ENCODE peak calls at places on chromosome 18, in four cellular contexts. One of them, this sample, is unnamed.

GRCh38 chr18:79576686-79577351 is 102.8 kb upstream of the CTDP1 start:
- DNase-seq in GM12878: no peak
- DNase-seq in K562: no peak
- DNase-seq in H1: peak; percentile 40
- DNase-seq in this sample: no peak

GRCh38 chr18:35050638-35051287 is 9.6 kb downstream of the MAPRE2 start:
- DNase-seq in GM12878: no peak
- DNase-seq in K562: peak; percentile 42
- DNase-seq in H1: no peak
- DNase-seq in this sample: no peak

GRCh38 chr18:63472380-63472779 is 4.4 kb upstream of the SERPINB5 start:
- DNase-seq in GM12878: no peak
- DNase-seq in K562: no peak
- DNase-seq in H1: no peak
- DNase-seq in this sample: peak; percentile 18

GRCh38 chr18:77223653-77224052 is 26.0 kb upstream of the GALR1 start:
- DNase-seq in GM12878: no peak
- DNase-seq in K562: no peak
- DNase-seq in H1: no peak
- DNase-seq in this sample: no peak

GRCh38 chr18:79046522-79046921 is 22.7 kb upstream of the ATP9B start:
- DNase-seq in GM12878: no peak
- DNase-seq in K562: no peak
- DNase-seq in H1: no peak
- DNase-seq in this sample: no peak

GRCh38 chr18:62596145-62597005 is 73.5 kb downstream of the ZCCHC2 start:
- DNase-seq in GM12878: no peak
- DNase-seq in K562: no peak
- DNase-seq in H1: peak; percentile 73
- DNase-seq in this sample: no peak

GRCh38 chr18:12293831-12294230 is 14.2 kb upstream of the TUBB6 start:
- DNase-seq in GM12878: no peak
- DNase-seq in K562: no peak
- DNase-seq in H1: no peak
- DNase-seq in this sample: no peak

GRCh38 chr18:76353046-76353445 is 142.0 kb downstream of the ZNF516 start:
- DNase-seq in GM12878: no peak
- DNase-seq in K562: no peak
- DNase-seq in H1: no peak
- DNase-seq in this sample: no peak

GRCh38 chr18:25561923-25562322 is 210.0 kb upstream of the ZNF521 start:
- DNase-seq in GM12878: no peak
- DNase-seq in K562: peak; percentile 26
- DNase-seq in H1: no peak
- DNase-seq in this sample: peak; percentile 12

GRCh38 chr18:13572721-13573120 is 153.6 kb downstream of the FAM210A start:
- DNase-seq in GM12878: no peak
- DNase-seq in K562: no peak
- DNase-seq in H1: no peak
- DNase-seq in this sample: no peak

GRCh38 chr18:32714571-32715148 is 58.2 kb downstream of the KLHL14 start:
- DNase-seq in GM12878: peak; percentile 12
- DNase-seq in K562: peak; percentile 13
- DNase-seq in H1: peak; percentile 56
- DNase-seq in this sample: peak; percentile 79

GRCh38 chr18:78192044-78192443 is 787.6 kb upstream of the SALL3 start:
- DNase-seq in GM12878: no peak
- DNase-seq in K562: no peak
- DNase-seq in H1: no peak
- DNase-seq in this sample: no peak

GRCh38 chr18:56307771-56308170 is 330.6 kb downstream of the TXNL1 start:
- DNase-seq in GM12878: no peak
- DNase-seq in K562: no peak
- DNase-seq in H1: no peak
- DNase-seq in this sample: no peak

GRCh38 chr18:58624011-58624410 is 4.9 kb downstream of the ALPK2 start:
- DNase-seq in GM12878: no peak
- DNase-seq in K562: no peak
- DNase-seq in H1: no peak
- DNase-seq in this sample: no peak

GRCh38 chr18:36649205-36649604 is 179.6 kb downstream of the TPGS2 start:
- DNase-seq in GM12878: no peak
- DNase-seq in K562: no peak
- DNase-seq in H1: no peak
- DNase-seq in this sample: no peak

GRCh38 chr18:5422626-5423025 is 121.2 kb downstream of the EPB41L3 start:
- DNase-seq in GM12878: no peak
- DNase-seq in K562: no peak
- DNase-seq in H1: no peak
- DNase-seq in this sample: no peak

GRCh38 chr18:58556333-58557012 is 72.4 kb downstream of the ALPK2 start:
- DNase-seq in GM12878: no peak
- DNase-seq in K562: no peak
- DNase-seq in H1: no peak
- DNase-seq in this sample: no peak

GRCh38 chr18:69838620-69839411 is 108.9 kb downstream of the CD226 start:
- DNase-seq in GM12878: peak; percentile 13
- DNase-seq in K562: peak; percentile 77
- DNase-seq in H1: peak; percentile 59
- DNase-seq in this sample: peak; percentile 18

GRCh38 chr18:42078711-42079110 is 123.7 kb downstream of the PIK3C3 start:
- DNase-seq in GM12878: no peak
- DNase-seq in K562: no peak
- DNase-seq in H1: no peak
- DNase-seq in this sample: no peak

GRCh38 chr18:44654555-44654954 is 26.1 kb upstream of the SETBP1 start:
- DNase-seq in GM12878: no peak
- DNase-seq in K562: no peak
- DNase-seq in H1: no peak
- DNase-seq in this sample: no peak

GRCh38 chr18:6414118-6414722 is 491 bp downstream of the L3MBTL4 start:
- DNase-seq in GM12878: no peak
- DNase-seq in K562: no peak
- DNase-seq in H1: peak; percentile 74
- DNase-seq in this sample: peak; percentile 22

GRCh38 chr18:58909521-58909920 is 44.8 kb downstream of the ZNF532 start:
- DNase-seq in GM12878: no peak
- DNase-seq in K562: no peak
- DNase-seq in H1: peak; percentile 41
- DNase-seq in this sample: no peak

GRCh38 chr18:75644871-75645270 is 217.4 kb upstream of the SMIM21 start:
- DNase-seq in GM12878: no peak
- DNase-seq in K562: no peak
- DNase-seq in H1: no peak
- DNase-seq in this sample: no peak

GRCh38 chr18:38241736-38242135 is 676.1 kb upstream of the CELF4 start:
- DNase-seq in GM12878: no peak
- DNase-seq in K562: no peak
- DNase-seq in H1: no peak
- DNase-seq in this sample: no peak

GRCh38 chr18:58670561-58671121 is 624 bp upstream of the MALT1 start:
- DNase-seq in GM12878: no peak
- DNase-seq in K562: no peak
- DNase-seq in H1: no peak
- DNase-seq in this sample: no peak

GRCh38 chr18:27608742-27609141 is 423.6 kb upstream of the CHST9 start:
- DNase-seq in GM12878: no peak
- DNase-seq in K562: peak; percentile 1
- DNase-seq in H1: no peak
- DNase-seq in this sample: no peak

GRCh38 chr18:44778788-44779187 is 98.1 kb downstream of the SETBP1 start:
- DNase-seq in GM12878: no peak
- DNase-seq in K562: no peak
- DNase-seq in H1: no peak
- DNase-seq in this sample: no peak

GRCh38 chr18:34122724-34123334 is 101.9 kb downstream of the NOL4 start:
- DNase-seq in GM12878: peak; percentile 17
- DNase-seq in K562: peak; percentile 38
- DNase-seq in H1: no peak
- DNase-seq in this sample: peak; percentile 36

GRCh38 chr18:32349728-32350395 is 120.8 kb downstream of the GAREM1 start:
- DNase-seq in GM12878: no peak
- DNase-seq in K562: no peak
- DNase-seq in H1: no peak
- DNase-seq in this sample: peak; percentile 82

GRCh38 chr18:75201936-75202335 is 7.0 kb downstream of the PTGR3 start:
- DNase-seq in GM12878: no peak
- DNase-seq in K562: no peak
- DNase-seq in H1: no peak
- DNase-seq in this sample: no peak

GRCh38 chr18:3037423-3037915 is 24.5 kb upstream of the LPIN2 start:
- DNase-seq in GM12878: peak; percentile 77
- DNase-seq in K562: peak; percentile 82
- DNase-seq in H1: no peak
- DNase-seq in this sample: peak; percentile 98

GRCh38 chr18:50398947-50399346 is 24.1 kb downstream of the SKA1 start:
- DNase-seq in GM12878: no peak
- DNase-seq in K562: no peak
- DNase-seq in H1: no peak
- DNase-seq in this sample: no peak

GRCh38 chr18:77551055-77551454 is 301.4 kb downstream of the GALR1 start:
- DNase-seq in GM12878: no peak
- DNase-seq in K562: no peak
- DNase-seq in H1: no peak
- DNase-seq in this sample: no peak

GRCh38 chr18:59123588-59124369 is 15.9 kb upstream of the SEC11C start:
- DNase-seq in GM12878: no peak
- DNase-seq in K562: no peak
- DNase-seq in H1: no peak
- DNase-seq in this sample: no peak

GRCh38 chr18:22467760-22468553 is 50.2 kb upstream of the CTAGE1 start:
- DNase-seq in GM12878: no peak
- DNase-seq in K562: peak; percentile 54
- DNase-seq in H1: no peak
- DNase-seq in this sample: no peak

GRCh38 chr18:22470141-22470510 is 52.4 kb upstream of the CTAGE1 start:
- DNase-seq in GM12878: no peak
- DNase-seq in K562: no peak
- DNase-seq in H1: no peak
- DNase-seq in this sample: no peak

GRCh38 chr18:22466608-22467390 is 49.1 kb upstream of the CTAGE1 start:
- DNase-seq in GM12878: no peak
- DNase-seq in K562: peak; percentile 41
- DNase-seq in H1: no peak
- DNase-seq in this sample: peak; percentile 58

GRCh38 chr18:22469061-22469689 is 51.5 kb upstream of the CTAGE1 start:
- DNase-seq in GM12878: no peak
- DNase-seq in K562: no peak
- DNase-seq in H1: no peak
- DNase-seq in this sample: no peak

GRCh38 chr18:22468554-22468891 is 50.8 kb upstream of the CTAGE1 start:
- DNase-seq in GM12878: no peak
- DNase-seq in K562: no peak
- DNase-seq in H1: no peak
- DNase-seq in this sample: no peak
- TF ChIP-seq HDAC2 in GM12878: no peak
- TF ChIP-seq HDAC2 in K562: no peak
- TF ChIP-seq HDAC2 in H1: no peak
- TF ChIP-seq HDAC2 in this sample: no peak

GRCh38 chr18:10057808-10058791 is 144.3 kb downstream of the VAPA start:
- DNase-seq in GM12878: no peak
- DNase-seq in K562: no peak
- DNase-seq in H1: no peak
- DNase-seq in this sample: no peak
- TF ChIP-seq ATF2 in GM12878: no peak
- TF ChIP-seq ATF2 in K562: no peak
- TF ChIP-seq ATF2 in H1: no peak
- TF ChIP-seq ATF2 in this sample: no peak

GRCh38 chr18:8658858-8659485 is 46.4 kb upstream of the MTCL1 start:
- DNase-seq in GM12878: no peak
- DNase-seq in K562: no peak
- DNase-seq in H1: no peak
- DNase-seq in this sample: no peak

GRCh38 chr18:8659609-8660242 is 45.6 kb upstream of the MTCL1 start:
- DNase-seq in GM12878: no peak
- DNase-seq in K562: peak; percentile 53
- DNase-seq in H1: no peak
- DNase-seq in this sample: no peak

GRCh38 chr18:8661754-8662573 is 43.4 kb upstream of the MTCL1 start:
- DNase-seq in GM12878: no peak
- DNase-seq in K562: peak; percentile 38
- DNase-seq in H1: peak; percentile 72
- DNase-seq in this sample: no peak

GRCh38 chr18:8660316-8660715 is 45.0 kb upstream of the MTCL1 start:
- DNase-seq in GM12878: no peak
- DNase-seq in K562: no peak
- DNase-seq in H1: no peak
- DNase-seq in this sample: no peak

DNA sequence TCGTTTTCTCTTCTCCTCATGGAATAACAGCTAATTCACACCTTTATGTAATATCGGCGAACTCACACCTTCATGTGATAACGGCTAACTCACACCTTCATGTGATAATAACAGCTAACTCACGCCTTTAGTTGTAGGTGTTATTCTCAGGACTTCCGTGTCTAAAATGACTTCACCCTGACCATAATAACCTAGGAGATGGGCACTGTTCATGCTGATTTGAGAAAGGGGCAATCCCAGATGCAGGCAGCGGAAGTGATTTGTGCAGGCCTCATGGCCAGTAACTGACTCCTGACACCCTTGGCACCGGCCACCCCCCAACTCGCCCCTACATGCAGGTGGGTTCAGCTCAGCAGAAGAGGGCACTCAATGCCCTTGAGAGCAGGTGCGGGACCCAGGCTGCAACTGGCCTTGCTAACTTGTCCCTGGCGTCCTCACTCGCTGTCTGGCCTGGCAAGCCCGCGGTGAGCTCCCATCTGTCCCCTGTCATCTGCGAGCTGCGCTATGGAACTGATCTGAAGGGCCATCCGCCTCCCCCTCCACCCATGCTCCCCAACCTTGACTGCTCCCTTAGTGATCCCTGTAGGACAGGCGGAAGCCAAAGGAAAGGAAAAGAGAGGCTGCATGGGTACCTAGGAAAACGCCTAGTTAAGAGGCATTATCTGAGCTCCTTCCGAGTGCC is 42.6 kb upstream of the MTCL1 start:
- DNase-seq in GM12878: no peak
- DNase-seq in K562: no peak
- DNase-seq in H1: no peak
- DNase-seq in this sample: no peak
- TF ChIP-seq EP300 in GM12878: no peak
- TF ChIP-seq EP300 in K562: no peak
- TF ChIP-seq EP300 in H1: no peak
- TF ChIP-seq EP300 in this sample: no peak

GRCh38 chr18:24270937-24271380 is 126.7 kb downstream of the OSBPL1A start:
- DNase-seq in GM12878: no peak
- DNase-seq in K562: no peak
- DNase-seq in H1: no peak
- DNase-seq in this sample: no peak

GRCh38 chr18:24271381-24272331 is 126.0 kb downstream of the OSBPL1A start:
- DNase-seq in GM12878: no peak
- DNase-seq in K562: peak; percentile 9
- DNase-seq in H1: peak; percentile 84
- DNase-seq in this sample: peak; percentile 4

GRCh38 chr18:24274822-24275221 is 122.8 kb downstream of the OSBPL1A start:
- DNase-seq in GM12878: no peak
- DNase-seq in K562: no peak
- DNase-seq in H1: no peak
- DNase-seq in this sample: no peak

GRCh38 chr18:24270358-24270936 is 127.2 kb downstream of the OSBPL1A start:
- DNase-seq in GM12878: no peak
- DNase-seq in K562: no peak
- DNase-seq in H1: no peak
- DNase-seq in this sample: no peak

GRCh38 chr18:24273596-24273995 is 124.0 kb downstream of the OSBPL1A start:
- DNase-seq in GM12878: no peak
- DNase-seq in K562: no peak
- DNase-seq in H1: no peak
- DNase-seq in this sample: no peak
- TF ChIP-seq HDAC2 in GM12878: no peak
- TF ChIP-seq HDAC2 in K562: no peak
- TF ChIP-seq HDAC2 in H1: no peak
- TF ChIP-seq HDAC2 in this sample: no peak

This sample was measured in HepG2.